ENCODE peak calls at places on chromosomes 1 and 21, in nine cellular contexts. F is heart left ventricle; S is CD8-positive, alpha-beta T cell; N is ascending aorta; T is cardiac muscle cell; E is astrocyte; P is left ventricle myocardium inferior; O is A673; B is stomach. Z is an unnamed sample. For H3K27me3 and H3K4me1, the result is how much of the 10 kb centered on the place peaks cover.

GRCh38 chr21:43027846-43028731 is 47.5 kb downstream of the CBS start:
- DNase-seq in E (no peak), S (no peak), T (no peak), N (no peak), B (no peak), F (no peak), P (no peak), O (no peak), Z (no peak)

GRCh38 chr1:106502659-106503058 is 553.8 kb upstream of the PRMT6 start:
- DNase-seq in T (no peak), E (no peak), S (no peak), F (no peak), N (no peak), B (no peak), P (no peak), O (no peak), Z (peak)

GRCh38 chr1:52927219-52928082 is at the start of gene SCP2:
- DNase-seq in P (peak), T (peak), S (peak), B (peak), E (peak), F (peak), N (peak), O (peak), Z (peak)

GRCh38 chr21:28632718-28633408 is 359.8 kb downstream of the LTN1 start:
- DNase-seq in T (peak), N (no peak), O (no peak), S (no peak), E (peak), B (no peak), F (no peak), P (no peak), Z (peak)

GRCh38 chr1:90325165-90325564 is 330.3 kb downstream of the ZNF326 start:
- DNase-seq in S (no peak), E (no peak), T (no peak), O (no peak), B (no peak), P (no peak), N (no peak), F (no peak), Z (no peak)

GRCh38 chr1:212315907-212316306 is 30.7 kb downstream of the PPP2R5A start:
- DNase-seq in F (no peak), E (no peak), B (no peak), N (no peak), P (no peak), S (no peak), O (peak), T (peak), Z (peak)

GRCh38 chr21:42433946-42434551 is 30.3 kb downstream of the UBASH3A start:
- DNase-seq in S (no peak), O (no peak), E (no peak), T (no peak), F (no peak), P (no peak), N (no peak), B (peak), Z (no peak)

GRCh38 chr1:175209493-175209921 is 16.9 kb upstream of the KIAA0040 start:
- DNase-seq in S (no peak), N (no peak), B (no peak), P (no peak), O (no peak), E (no peak), F (no peak), T (no peak), Z (no peak)

GRCh38 chr1:3014443-3015268 is 6.6 kb upstream of the ACTRT2 start:
- DNase-seq in T (no peak), E (no peak), N (no peak), O (no peak), S (no peak), B (no peak), F (no peak), P (peak), Z (no peak)

GRCh38 chr1:42730002-42730401 is 10.0 kb downstream of the CLDN19 start:
- DNase-seq in N (no peak), P (no peak), O (peak), T (no peak), E (no peak), F (no peak), S (no peak), B (no peak), Z (no peak)

GRCh38 chr21:29470397-29470796 is 171.7 kb downstream of the BACH1 start:
- DNase-seq in B (no peak), N (no peak), F (no peak), O (no peak), S (no peak), T (no peak), P (no peak), E (peak), Z (no peak)

GRCh38 chr1:178532392-178532791 is 19.5 kb downstream of the TEX35 start:
- DNase-seq in B (peak), P (peak), T (peak), N (peak), E (peak), O (peak), F (peak), S (peak), Z (peak)

GRCh38 chr1:230120949-230121381 is 53.9 kb downstream of the GALNT2 start:
- DNase-seq in T (peak), O (peak), F (no peak), E (no peak), N (no peak), S (no peak), P (no peak), B (no peak), Z (no peak)

GRCh38 chr1:3776231-3777030 is 3.9 kb downstream of the SMIM1 start:
- DNase-seq in B (no peak), E (no peak), P (no peak), S (no peak), O (no peak), F (no peak), T (no peak), N (no peak), Z (no peak)

GRCh38 chr1:28354121-28354520 is 15.4 kb upstream of the PHACTR4 start:
- DNase-seq in E (peak), S (no peak), F (no peak), P (no peak), T (peak), N (no peak), B (no peak), O (peak), Z (peak)

GRCh38 chr1:226411619-226412018 is 3.7 kb upstream of the PARP1 start:
- DNase-seq in N (peak), E (no peak), F (no peak), S (no peak), B (peak), O (no peak), P (no peak), T (no peak), Z (no peak)

GRCh38 chr1:17007121-17007520 is 4.6 kb downstream of the ATP13A2 start:
- DNase-seq in T (no peak), S (no peak), B (no peak), O (no peak), F (no peak), N (no peak), P (no peak), E (no peak), Z (no peak)

GRCh38 chr1:8945568-8945967 is at the start of gene CA6:
- DNase-seq in N (no peak), T (no peak), F (no peak), E (no peak), P (no peak), B (no peak), S (no peak), O (no peak), Z (no peak)

DNA sequence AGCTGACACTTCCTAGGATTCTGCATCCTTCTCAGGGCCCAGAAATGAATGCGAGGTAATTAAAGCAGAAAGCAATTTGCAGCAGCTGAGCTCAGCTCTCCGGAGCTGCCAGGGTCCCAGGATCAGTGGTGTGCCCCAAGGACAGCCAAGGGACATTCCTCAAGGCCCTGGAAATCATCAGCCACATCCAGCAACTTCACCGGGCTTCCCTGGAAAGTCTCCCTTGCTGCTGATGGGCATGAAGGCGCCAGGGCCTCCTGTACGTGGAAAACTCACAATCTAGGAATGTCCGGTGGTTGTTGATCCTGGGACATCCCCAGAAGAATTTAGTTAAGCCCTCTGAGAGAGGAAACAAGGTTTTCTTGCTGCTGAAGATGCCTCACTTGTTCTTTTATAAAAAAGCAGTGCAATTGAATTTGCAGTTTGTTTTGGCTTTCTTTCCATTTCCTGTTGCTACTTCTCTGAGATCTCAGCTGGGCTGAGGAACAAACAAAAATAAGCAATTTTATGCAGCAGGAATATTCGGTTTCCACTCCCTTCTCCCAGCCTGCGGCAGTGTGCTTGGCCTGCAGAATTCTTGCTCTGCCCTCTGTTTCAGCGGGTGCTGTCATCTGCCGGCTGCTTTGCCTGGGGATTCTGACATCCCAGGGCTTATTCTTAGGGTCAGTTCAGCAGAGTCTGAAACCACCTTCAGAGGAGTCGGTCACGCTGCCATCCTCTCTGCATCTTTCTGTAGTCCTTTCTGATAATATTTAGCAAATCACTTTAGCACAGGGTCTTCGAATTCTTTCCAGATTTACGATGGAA is 85.9 kb downstream of the TCP10L start:
- DNase-seq in P (no peak), N (peak), B (no peak), S (no peak), F (peak), O (no peak), T (peak), E (peak), Z (no peak)
- TF ChIP-seq CTCF in P (no peak), N (no peak), B (no peak), S (no peak), F (no peak), O (no peak), T (peak), E (no peak), Z (no peak)

GRCh38 chr1:203443296-203443695 is 32.3 kb upstream of the PRELP start:
- DNase-seq in T (no peak), N (no peak), F (no peak), S (no peak), O (peak), B (no peak), E (no peak), P (no peak), Z (no peak)
- H3K27me3 ChIP-seq in T (under half), N (under half), F (under half), S (under half), O (under half), B (under half), E (under half), P (under half), Z (half or more)

DNA sequence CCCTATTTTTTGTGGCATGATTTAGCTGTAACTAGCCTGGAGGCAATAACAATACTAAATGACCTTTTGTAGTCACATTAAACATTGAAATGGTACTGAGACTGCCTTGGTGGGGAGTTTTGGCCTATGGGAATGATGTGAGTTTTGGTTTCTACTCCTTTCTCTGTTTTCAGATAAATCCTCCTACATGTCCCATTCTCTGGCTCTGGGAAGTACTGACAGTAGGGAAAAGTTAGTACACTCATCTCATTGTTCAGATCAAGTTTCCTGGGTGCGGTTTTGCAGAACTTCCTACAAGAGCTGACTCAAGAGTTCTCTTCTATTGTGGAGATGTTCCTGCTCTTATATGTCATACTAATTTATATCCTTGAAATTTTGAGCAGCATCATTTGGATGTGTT is 74.2 kb upstream of the MACF1 start:
- DNase-seq in B (no peak), O (no peak), S (no peak), F (no peak), E (peak), T (peak), N (no peak), P (no peak), Z (peak)
- H3K4me1 ChIP-seq in B (under half), O (under half), S (under half), F (half or more), E (under half), T (under half), N (under half), P (half or more), Z (half or more)

DNA sequence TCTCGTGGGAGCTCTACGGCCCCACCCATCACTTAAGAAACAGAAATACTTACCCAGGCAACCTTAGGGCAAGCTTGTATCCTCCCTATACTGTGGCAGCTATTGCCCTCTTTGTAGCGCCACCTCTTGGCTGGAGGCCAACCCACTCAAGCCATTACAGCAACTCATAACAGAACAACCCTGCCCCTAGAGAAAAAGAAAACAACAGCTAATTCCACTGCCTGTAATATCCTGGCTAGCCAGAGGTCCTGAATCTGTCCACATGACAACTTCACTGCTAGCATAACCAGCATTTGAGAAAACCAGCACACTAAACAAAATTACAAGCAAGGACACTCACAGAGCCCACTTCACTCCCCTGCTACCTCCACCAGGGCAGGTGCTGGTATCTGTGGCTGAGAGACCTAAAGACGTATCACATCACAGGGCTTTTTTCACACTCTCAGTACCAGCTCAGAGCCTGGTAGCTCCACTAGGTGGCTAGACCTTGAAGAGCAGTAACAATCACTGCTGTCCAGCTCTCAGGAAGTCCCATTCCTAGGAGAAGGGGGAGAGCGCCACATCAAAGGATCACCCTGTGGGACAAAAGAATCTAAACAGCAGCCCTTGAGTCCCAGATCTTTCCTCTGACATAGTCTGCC is 14.5 kb upstream of the MX1 start:
- DNase-seq in F (peak), B (peak), E (no peak), T (peak), N (no peak), O (peak), P (no peak), S (no peak), Z (peak)
- TF ChIP-seq CTCF in F (no peak), B (no peak), E (no peak), T (peak), N (no peak), O (no peak), P (peak), S (no peak), Z (peak)

GRCh38 chr1:36508257-36508656 is 25.5 kb upstream of the CSF3R start:
- DNase-seq in S (no peak), P (no peak), T (no peak), E (no peak), O (no peak), F (no peak), B (no peak), N (no peak), Z (no peak)

GRCh38 chr1:36502616-36503015 is 19.9 kb upstream of the CSF3R start:
- DNase-seq in F (no peak), B (no peak), P (no peak), E (no peak), T (no peak), O (no peak), N (no peak), S (no peak), Z (no peak)

GRCh38 chr1:36497207-36497606 is 14.5 kb upstream of the CSF3R start:
- DNase-seq in S (no peak), E (no peak), O (no peak), T (no peak), N (no peak), B (no peak), P (no peak), F (no peak), Z (peak)

GRCh38 chr1:36503733-36504132 is 21.0 kb upstream of the CSF3R start:
- DNase-seq in F (no peak), T (no peak), E (no peak), S (no peak), B (no peak), O (no peak), P (no peak), N (no peak), Z (no peak)

DNA sequence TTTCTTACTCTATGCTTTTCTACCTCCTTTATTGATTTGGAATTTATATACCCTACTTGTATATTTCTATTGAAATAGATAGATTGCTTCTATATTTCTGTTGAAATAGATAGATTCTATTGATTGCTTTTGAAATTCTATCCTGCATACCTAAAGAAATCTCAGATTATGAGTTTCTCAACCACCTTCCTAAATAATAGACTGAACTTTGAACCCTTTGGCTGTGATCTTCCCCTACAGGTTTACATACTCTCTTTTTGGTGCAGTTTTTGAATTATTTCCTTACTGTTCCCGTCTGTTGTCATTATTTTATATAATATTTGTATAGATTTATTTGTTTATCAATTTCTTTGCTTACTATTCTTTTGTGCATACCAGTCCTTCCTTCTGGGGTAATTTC is 20.4 kb upstream of the CSF3R start:
- DNase-seq in B (no peak), F (no peak), T (no peak), O (no peak), P (no peak), N (no peak), E (no peak), S (no peak), Z (no peak)
- H3K27me3 ChIP-seq in B (under half), F (under half), T (under half), O (under half), P (half or more), N (under half), E (under half), S (under half), Z (under half)

GRCh38 chr1:236497908-236498307 is 25.9 kb upstream of the LGALS8 start:
- DNase-seq in P (no peak), S (no peak), N (no peak), B (no peak), T (no peak), E (no peak), O (no peak), F (no peak), Z (no peak)

GRCh38 chr1:236501093-236501492 is 22.7 kb upstream of the LGALS8 start:
- DNase-seq in E (no peak), F (no peak), B (no peak), N (no peak), S (no peak), T (no peak), O (no peak), P (no peak), Z (no peak)

GRCh38 chr1:236507022-236507700 is 16.6 kb upstream of the LGALS8 start:
- DNase-seq in N (no peak), F (peak), E (peak), P (no peak), B (peak), T (peak), O (peak), S (no peak), Z (no peak)

GRCh38 chr1:236502579-236502971 is 21.2 kb upstream of the LGALS8 start:
- DNase-seq in S (no peak), P (no peak), E (peak), F (no peak), N (no peak), B (no peak), T (peak), O (no peak), Z (peak)

GRCh38 chr1:236502972-236503639 is 20.7 kb upstream of the LGALS8 start:
- DNase-seq in P (peak), F (peak), T (peak), O (peak), N (no peak), S (no peak), B (peak), E (peak), Z (no peak)
- H3K4me1 ChIP-seq in P (under half), F (under half), T (under half), O (under half), N (under half), S (under half), B (under half), E (under half), Z (under half)

GRCh38 chr1:232953176-232953524 is 2.7 kb downstream of the NTPCR start:
- DNase-seq in E (no peak), T (no peak), S (no peak), P (no peak), N (no peak), F (no peak), B (no peak), O (no peak), Z (no peak)
- TF ChIP-seq CTCF in E (no peak), T (no peak), S (peak), P (no peak), N (no peak), F (no peak), B (no peak), O (peak), Z (no peak)

Z was measured in foreskin keratinocyte.